ENCODE peak calls at places on chromosomes 2 and 18, in ten cellular contexts. E, C, N, Q, P, B, U, K, R and V are unnamed samples.

GRCh38 chr2:220422676-220423075 is 795.2 kb downstream of the SLC4A3 start:
- DNase-seq in E (no peak), C (no peak), N (no peak), Q (no peak), P (no peak), B (no peak), U (no peak), K (no peak), R (no peak), V (no peak)

GRCh38 chr2:174776223-174776622 is 12.0 kb upstream of the CHRNA1 start:
- DNase-seq in E (no peak), C (no peak), N (no peak), Q (no peak), P (peak), B (no peak), U (no peak), K (no peak), R (no peak), V (no peak)

GRCh38 chr2:83068706-83069105 is 1390.4 kb downstream of the SUCLG1 start:
- DNase-seq in E (no peak), C (no peak), N (no peak), Q (no peak), P (no peak), B (no peak), U (no peak), K (no peak), R (no peak), V (no peak)

GRCh38 chr2:98809116-98809515 is 78.2 kb upstream of the MGAT4A start:
- DNase-seq in E (no peak), C (no peak), N (no peak), Q (no peak), P (no peak), B (no peak), U (no peak), K (no peak), R (no peak), V (peak)

GRCh38 chr2:202491514-202491913 is 115.4 kb downstream of the BMPR2 start:
- DNase-seq in E (no peak), C (no peak), N (no peak), Q (no peak), P (no peak), B (no peak), U (no peak), K (no peak), R (no peak), V (no peak)

GRCh38 chr2:217732995-217733394 is 269.8 kb downstream of the TNS1 start:
- DNase-seq in E (no peak), C (no peak), N (no peak), Q (no peak), P (no peak), B (no peak), U (no peak), K (no peak), R (no peak), V (no peak)

GRCh38 chr2:121955313-121956211 is 200.1 kb downstream of the TSN start:
- DNase-seq in E (no peak), C (peak), N (no peak), Q (no peak), P (no peak), B (no peak), U (no peak), K (no peak), R (no peak), V (no peak)

GRCh38 chr2:41922177-41922576 is 125.6 kb upstream of the PKDCC start:
- DNase-seq in E (no peak), C (no peak), N (no peak), Q (no peak), P (no peak), B (no peak), U (no peak), K (no peak), R (no peak), V (no peak)

GRCh38 chr2:126909781-126910180 is 11.1 kb downstream of the TEX51 start:
- DNase-seq in E (no peak), C (no peak), N (no peak), Q (no peak), P (peak), B (no peak), U (no peak), K (no peak), R (peak), V (no peak)

GRCh38 chr18:49135871-49136270 is 185.1 kb upstream of the SMAD7 start:
- DNase-seq in E (no peak), C (peak), N (no peak), Q (no peak), P (no peak), B (no peak), U (no peak), K (no peak), R (no peak), V (no peak)

GRCh38 chr2:173278794-173279527 is 75.7 kb upstream of the CDCA7 start:
- DNase-seq in E (no peak), C (no peak), N (no peak), Q (no peak), P (no peak), B (no peak), U (no peak), K (no peak), R (no peak), V (no peak)

GRCh38 chr18:77081387-77081773 is 51.2 kb downstream of the MBP start:
- DNase-seq in E (no peak), C (no peak), N (no peak), Q (no peak), P (no peak), B (no peak), U (no peak), K (no peak), R (no peak), V (no peak)

GRCh38 chr2:217826505-217826904 is 176.3 kb downstream of the TNS1 start:
- DNase-seq in E (no peak), C (no peak), N (no peak), Q (no peak), P (no peak), B (no peak), U (peak), K (no peak), R (no peak), V (no peak)